ENCODE peak calls at places on chromosomes 2 and 18, in ten cellular contexts. Z, Q, L, M, I, J, A, F, K and X are unnamed samples.

GRCh38 chr2:219054956-219055903 is 5.5 kb downstream of the IHH start:
- DNase-seq in J (no peak), Q (no peak), L (no peak), K (no peak), M (peak; percentile 22), F (no peak), Z (no peak), I (no peak), A (peak; percentile 65), X (no peak)

GRCh38 chr2:53021285-53021684 is 746.3 kb upstream of the CHAC2 start:
- DNase-seq in K (no peak), L (no peak), M (no peak), F (no peak), I (no peak), J (no peak), Q (no peak), A (no peak), Z (no peak), X (no peak)

GRCh38 chr2:195592101-195592500 is 64.9 kb upstream of the SLC39A10 start:
- DNase-seq in Z (no peak), Q (no peak), F (no peak), J (no peak), I (no peak), L (no peak), K (no peak), A (no peak), M (no peak), X (no peak)

GRCh38 chr2:199524689-199525574 is 67.2 kb upstream of the SATB2 start:
- DNase-seq in J (no peak), K (no peak), I (no peak), F (no peak), Q (no peak), Z (no peak), A (no peak), M (no peak), L (no peak), X (no peak)

GRCh38 chr2:183219853-183220252 is 95.6 kb downstream of the NUP35 start:
- DNase-seq in J (no peak), F (no peak), K (no peak), L (no peak), I (no peak), M (no peak), A (no peak), Z (no peak), Q (no peak), X (no peak)

GRCh38 chr2:68908392-68908970 is 37.3 kb upstream of the BMP10 start:
- DNase-seq in I (peak; percentile 68), F (peak; percentile 81), Q (peak; percentile 81), L (peak; percentile 76), K (peak; percentile 88), A (peak; percentile 92), J (peak; percentile 55), Z (peak; percentile 95), M (peak; percentile 87), X (peak; percentile 77)

GRCh38 chr2:124027182-124027581 is 2.1 kb downstream of the CNTNAP5 start:
- DNase-seq in A (no peak), Q (no peak), K (no peak), F (peak; percentile 60), Z (no peak), L (no peak), I (peak; percentile 9), J (no peak), M (peak; percentile 27), X (peak; percentile 9)

GRCh38 chr2:215828528-215829184 is 184.7 kb downstream of the MREG start:
- DNase-seq in L (peak; percentile 58), M (peak; percentile 58), F (peak; percentile 74), J (no peak), K (peak; percentile 58), Z (peak; percentile 44), A (no peak), I (no peak), Q (peak; percentile 71), X (peak; percentile 25)

GRCh38 chr2:126863336-126864015 is 35.2 kb upstream of the TEX51 start:
- DNase-seq in K (no peak), I (peak; percentile 13), J (no peak), F (no peak), M (no peak), Z (no peak), Q (no peak), A (no peak), L (no peak), X (no peak)

GRCh38 chr18:22838639-22839487 is 94.3 kb upstream of the RBBP8 start:
- DNase-seq in K (no peak), L (no peak), M (no peak), I (peak; percentile 8), F (no peak), J (no peak), A (no peak), Z (no peak), Q (no peak), X (no peak)

GRCh38 chr2:160666019-160666676 is 172.5 kb upstream of the RBMS1 start:
- DNase-seq in F (no peak), K (no peak), I (peak; percentile 17), J (no peak), Z (peak; percentile 27), Q (no peak), L (peak; percentile 77), M (no peak), A (no peak), X (no peak)

GRCh38 chr2:197852127-197852526 is 47.7 kb downstream of the PLCL1 start:
- DNase-seq in A (no peak), Z (no peak), K (no peak), L (no peak), F (no peak), J (no peak), Q (no peak), I (no peak), M (no peak), X (no peak)

GRCh38 chr2:121326628-121327027 is 41.6 kb upstream of the TFCP2L1 start:
- DNase-seq in F (no peak), A (no peak), K (no peak), J (no peak), M (peak; percentile 13), L (no peak), Z (no peak), I (no peak), Q (no peak), X (no peak)

GRCh38 chr2:25558262-25558661 is 115.1 kb downstream of the DTNB start:
- DNase-seq in F (no peak), Z (no peak), I (peak; percentile 75), J (no peak), K (no peak), L (no peak), A (no peak), M (no peak), Q (no peak), X (no peak)

GRCh38 chr2:203177361-203177760 is 61.5 kb upstream of the CYP20A1 start:
- DNase-seq in L (no peak), I (no peak), M (no peak), K (no peak), A (no peak), J (no peak), F (no peak), Q (no peak), Z (no peak), X (no peak)
- TF ChIP-seq POLR2AphosphoS5 in L (no peak), I (no peak), M (no peak), K (no peak), A (no peak), J (no peak), F (no peak), Q (no peak), Z (no peak), X (no peak)

DNA sequence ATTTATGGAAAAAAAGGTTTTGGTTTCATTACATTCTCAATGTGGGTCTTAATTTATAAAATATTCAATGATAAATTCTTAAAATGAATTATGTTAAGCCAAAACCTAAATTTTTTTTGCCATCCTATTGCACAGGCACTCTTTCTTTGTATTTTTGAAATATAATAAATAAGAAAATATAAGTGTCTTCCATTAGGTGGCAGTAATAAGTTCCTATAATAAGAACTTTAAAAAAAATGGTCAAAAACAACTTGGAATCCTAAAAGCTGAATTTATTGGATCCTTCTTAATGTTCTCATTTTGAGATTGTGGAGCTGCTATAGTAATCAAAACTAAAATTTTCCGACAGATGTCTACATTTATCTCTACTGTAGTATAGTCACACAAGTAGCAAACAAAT is 5.7 kb downstream of the CALCRL start:
- DNase-seq in L (no peak), Q (no peak), J (no peak), A (no peak), M (no peak), F (no peak), Z (no peak), K (no peak), I (no peak), X (no peak)
- TF ChIP-seq CTCF in L (peak; percentile 10), Q (no peak), J (no peak), A (no peak), M (no peak), F (no peak), Z (no peak), K (no peak), I (peak; percentile 3), X (no peak)

GRCh38 chr2:128347701-128348504 is 29.2 kb upstream of the HS6ST1 start:
- DNase-seq in M (peak; percentile 50), Z (no peak), Q (peak; percentile 91), F (no peak), I (no peak), J (peak; percentile 73), K (peak; percentile 30), L (no peak), A (peak; percentile 79), X (peak; percentile 75)
- TF ChIP-seq POLR2AphosphoS5 in M (no peak), Z (no peak), Q (peak; percentile 70), F (no peak), I (no peak), J (peak; percentile 64), K (no peak), L (no peak), A (peak; percentile 69), X (peak; percentile 75)

GRCh38 chr2:96601382-96602292 is 36.5 kb downstream of the KANSL3 start:
- DNase-seq in J (no peak), Z (no peak), L (no peak), I (no peak), K (no peak), Q (no peak), A (no peak), F (peak; percentile 55), M (peak; percentile 30), X (no peak)

GRCh38 chr2:96608459-96609455 is 29.4 kb downstream of the KANSL3 start:
- DNase-seq in L (no peak), J (no peak), I (peak; percentile 4), Z (no peak), K (no peak), Q (no peak), M (no peak), F (peak; percentile 15), A (no peak), X (no peak)

GRCh38 chr2:96602330-96602823 is 35.7 kb downstream of the KANSL3 start:
- DNase-seq in I (no peak), Q (no peak), K (peak; percentile 53), F (peak; percentile 7), J (peak; percentile 61), A (no peak), Z (no peak), M (peak; percentile 67), L (no peak), X (peak; percentile 11)

GRCh38 chr2:96599941-96600340 is 38.2 kb downstream of the KANSL3 start:
- DNase-seq in M (no peak), F (no peak), J (no peak), A (no peak), I (no peak), K (no peak), L (no peak), Q (no peak), Z (no peak), X (no peak)

DNA sequence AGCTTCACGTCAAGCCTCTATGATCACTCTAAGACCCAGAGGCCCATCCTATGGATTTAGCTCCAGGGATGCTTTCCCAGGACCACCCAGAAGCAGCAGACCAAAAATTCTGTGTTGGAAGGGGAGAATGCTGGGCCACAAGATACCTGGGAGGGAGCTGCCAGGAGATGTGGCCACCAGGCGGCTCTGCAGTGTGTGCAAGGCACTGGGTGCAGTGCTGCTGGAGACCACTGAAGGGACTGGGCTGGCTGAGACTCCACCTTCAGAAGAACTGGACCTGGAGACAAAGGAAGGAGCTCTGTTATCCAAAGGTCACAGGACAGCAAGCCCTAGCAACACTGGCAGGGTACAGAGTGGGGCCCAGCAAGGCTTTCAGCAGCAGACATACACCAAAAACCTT is 34.0 kb downstream of the KANSL3 start:
- DNase-seq in M (no peak), J (no peak), Q (no peak), L (no peak), A (no peak), K (no peak), I (no peak), Z (no peak), F (peak; percentile 12), X (no peak)
- TF ChIP-seq CTCF in M (no peak), J (no peak), Q (no peak), L (no peak), A (no peak), K (no peak), I (no peak), Z (no peak), F (peak; percentile 24), X (no peak)